ENCODE peak calls at places on chromosomes 3 and 15, in nine cellular contexts. One of them, this sample, is unnamed.

GRCh38 chr15:68379759-68380290 is 52.1 kb downstream of the ITGA11 start:
- DNase-seq in cardiac fibroblast: peak
- DNase-seq in mesothelial cell of epicardium: no peak
- DNase-seq in stomach: peak
- DNase-seq in AG09309: no peak
- DNase-seq in fibroblast of mammary gland: no peak
- DNase-seq in psoas muscle: no peak
- DNase-seq in neural crest cell: no peak
- DNase-seq in bronchial epithelial cell: no peak
- DNase-seq in this sample: peak

GRCh38 chr3:127324913-127325629 is 37.2 kb upstream of the PRR20G start:
- DNase-seq in cardiac fibroblast: no peak
- DNase-seq in mesothelial cell of epicardium: no peak
- DNase-seq in stomach: no peak
- DNase-seq in AG09309: no peak
- DNase-seq in fibroblast of mammary gland: no peak
- DNase-seq in psoas muscle: no peak
- DNase-seq in neural crest cell: no peak
- DNase-seq in bronchial epithelial cell: no peak
- DNase-seq in this sample: no peak

GRCh38 chr15:64844576-64845140 is 2.9 kb downstream of the PLEKHO2 start:
- DNase-seq in cardiac fibroblast: no peak
- DNase-seq in mesothelial cell of epicardium: no peak
- DNase-seq in stomach: no peak
- DNase-seq in AG09309: no peak
- DNase-seq in fibroblast of mammary gland: no peak
- DNase-seq in psoas muscle: no peak
- DNase-seq in neural crest cell: no peak
- DNase-seq in bronchial epithelial cell: no peak
- DNase-seq in this sample: no peak

GRCh38 chr15:99437315-99438221 is 128.2 kb upstream of the MEF2A start:
- DNase-seq in cardiac fibroblast: no peak
- DNase-seq in mesothelial cell of epicardium: no peak
- DNase-seq in stomach: peak
- DNase-seq in AG09309: no peak
- DNase-seq in fibroblast of mammary gland: no peak
- DNase-seq in psoas muscle: peak
- DNase-seq in neural crest cell: no peak
- DNase-seq in bronchial epithelial cell: no peak
- DNase-seq in this sample: peak

GRCh38 chr15:82044373-82045178 is 1.2 kb downstream of the MEX3B start:
- DNase-seq in cardiac fibroblast: peak
- DNase-seq in mesothelial cell of epicardium: peak
- DNase-seq in stomach: no peak
- DNase-seq in AG09309: no peak
- DNase-seq in fibroblast of mammary gland: peak
- DNase-seq in psoas muscle: peak
- DNase-seq in neural crest cell: peak
- DNase-seq in bronchial epithelial cell: no peak
- DNase-seq in this sample: peak

GRCh38 chr3:58237940-58238681 is 519 bp downstream of the ABHD6 start:
- DNase-seq in cardiac fibroblast: peak
- DNase-seq in mesothelial cell of epicardium: no peak
- DNase-seq in stomach: peak
- DNase-seq in AG09309: no peak
- DNase-seq in fibroblast of mammary gland: peak
- DNase-seq in psoas muscle: peak
- DNase-seq in neural crest cell: peak
- DNase-seq in bronchial epithelial cell: no peak
- DNase-seq in this sample: peak

GRCh38 chr3:127844326-127844942 is 22.1 kb upstream of the MGLL start:
- DNase-seq in cardiac fibroblast: no peak
- DNase-seq in mesothelial cell of epicardium: no peak
- DNase-seq in stomach: no peak
- DNase-seq in AG09309: no peak
- DNase-seq in fibroblast of mammary gland: no peak
- DNase-seq in psoas muscle: no peak
- DNase-seq in neural crest cell: no peak
- DNase-seq in bronchial epithelial cell: no peak
- DNase-seq in this sample: no peak

GRCh38 chr15:100601158-100601557 is 826 bp downstream of the LINS1 start:
- DNase-seq in cardiac fibroblast: peak
- DNase-seq in mesothelial cell of epicardium: no peak
- DNase-seq in stomach: no peak
- DNase-seq in AG09309: no peak
- DNase-seq in fibroblast of mammary gland: peak
- DNase-seq in psoas muscle: no peak
- DNase-seq in neural crest cell: no peak
- DNase-seq in bronchial epithelial cell: peak
- DNase-seq in this sample: no peak

GRCh38 chr3:70829101-70829500 is 516.7 kb upstream of the MDFIC2 start:
- DNase-seq in cardiac fibroblast: peak
- DNase-seq in mesothelial cell of epicardium: no peak
- DNase-seq in stomach: no peak
- DNase-seq in AG09309: peak
- DNase-seq in fibroblast of mammary gland: peak
- DNase-seq in psoas muscle: no peak
- DNase-seq in neural crest cell: no peak
- DNase-seq in bronchial epithelial cell: no peak
- DNase-seq in this sample: no peak

GRCh38 chr3:40516201-40516600 is 8.6 kb upstream of the ZNF621 start:
- DNase-seq in cardiac fibroblast: peak
- DNase-seq in mesothelial cell of epicardium: no peak
- DNase-seq in stomach: no peak
- DNase-seq in AG09309: no peak
- DNase-seq in fibroblast of mammary gland: no peak
- DNase-seq in psoas muscle: no peak
- DNase-seq in neural crest cell: no peak
- DNase-seq in bronchial epithelial cell: no peak
- DNase-seq in this sample: no peak

GRCh38 chr3:184040010-184040409 is 8.5 kb downstream of the HTR3D start:
- DNase-seq in cardiac fibroblast: peak
- DNase-seq in mesothelial cell of epicardium: no peak
- DNase-seq in stomach: peak
- DNase-seq in AG09309: peak
- DNase-seq in fibroblast of mammary gland: peak
- DNase-seq in psoas muscle: no peak
- DNase-seq in neural crest cell: no peak
- DNase-seq in bronchial epithelial cell: no peak
- DNase-seq in this sample: no peak

GRCh38 chr3:152942366-152942765 is 107.4 kb downstream of the P2RY1 start:
- DNase-seq in cardiac fibroblast: no peak
- DNase-seq in mesothelial cell of epicardium: no peak
- DNase-seq in stomach: no peak
- DNase-seq in AG09309: no peak
- DNase-seq in fibroblast of mammary gland: no peak
- DNase-seq in psoas muscle: no peak
- DNase-seq in neural crest cell: no peak
- DNase-seq in bronchial epithelial cell: peak
- DNase-seq in this sample: no peak

GRCh38 chr3:156519758-156520162 is 35.2 kb downstream of the SSR3 start:
- DNase-seq in cardiac fibroblast: no peak
- DNase-seq in mesothelial cell of epicardium: no peak
- DNase-seq in stomach: no peak
- DNase-seq in AG09309: no peak
- DNase-seq in fibroblast of mammary gland: no peak
- DNase-seq in psoas muscle: no peak
- DNase-seq in neural crest cell: no peak
- DNase-seq in bronchial epithelial cell: peak
- DNase-seq in this sample: no peak

GRCh38 chr3:62678841-62679240 is 196.4 kb downstream of the CADPS start:
- DNase-seq in cardiac fibroblast: no peak
- DNase-seq in mesothelial cell of epicardium: no peak
- DNase-seq in stomach: no peak
- DNase-seq in AG09309: no peak
- DNase-seq in fibroblast of mammary gland: no peak
- DNase-seq in psoas muscle: no peak
- DNase-seq in neural crest cell: no peak
- DNase-seq in bronchial epithelial cell: no peak
- DNase-seq in this sample: no peak

GRCh38 chr3:187255314-187255713 is 36.2 kb downstream of the MASP1 start:
- DNase-seq in cardiac fibroblast: no peak
- DNase-seq in mesothelial cell of epicardium: no peak
- DNase-seq in stomach: no peak
- DNase-seq in AG09309: no peak
- DNase-seq in fibroblast of mammary gland: no peak
- DNase-seq in psoas muscle: no peak
- DNase-seq in neural crest cell: no peak
- DNase-seq in bronchial epithelial cell: no peak
- DNase-seq in this sample: no peak

GRCh38 chr3:142863965-142864924 is 24.6 kb downstream of the PCOLCE2 start:
- DNase-seq in cardiac fibroblast: no peak
- DNase-seq in mesothelial cell of epicardium: no peak
- DNase-seq in stomach: no peak
- DNase-seq in AG09309: no peak
- DNase-seq in fibroblast of mammary gland: no peak
- DNase-seq in psoas muscle: no peak
- DNase-seq in neural crest cell: no peak
- DNase-seq in bronchial epithelial cell: peak
- DNase-seq in this sample: no peak

GRCh38 chr3:142863010-142863787 is 25.7 kb downstream of the PCOLCE2 start:
- DNase-seq in cardiac fibroblast: peak
- DNase-seq in mesothelial cell of epicardium: no peak
- DNase-seq in stomach: no peak
- DNase-seq in AG09309: peak
- DNase-seq in fibroblast of mammary gland: peak
- DNase-seq in psoas muscle: no peak
- DNase-seq in neural crest cell: no peak
- DNase-seq in bronchial epithelial cell: peak
- DNase-seq in this sample: no peak

GRCh38 chr3:142861926-142862325 is 27.0 kb downstream of the PCOLCE2 start:
- DNase-seq in cardiac fibroblast: no peak
- DNase-seq in mesothelial cell of epicardium: no peak
- DNase-seq in stomach: no peak
- DNase-seq in AG09309: no peak
- DNase-seq in fibroblast of mammary gland: no peak
- DNase-seq in psoas muscle: no peak
- DNase-seq in neural crest cell: no peak
- DNase-seq in bronchial epithelial cell: no peak
- DNase-seq in this sample: no peak

DNA sequence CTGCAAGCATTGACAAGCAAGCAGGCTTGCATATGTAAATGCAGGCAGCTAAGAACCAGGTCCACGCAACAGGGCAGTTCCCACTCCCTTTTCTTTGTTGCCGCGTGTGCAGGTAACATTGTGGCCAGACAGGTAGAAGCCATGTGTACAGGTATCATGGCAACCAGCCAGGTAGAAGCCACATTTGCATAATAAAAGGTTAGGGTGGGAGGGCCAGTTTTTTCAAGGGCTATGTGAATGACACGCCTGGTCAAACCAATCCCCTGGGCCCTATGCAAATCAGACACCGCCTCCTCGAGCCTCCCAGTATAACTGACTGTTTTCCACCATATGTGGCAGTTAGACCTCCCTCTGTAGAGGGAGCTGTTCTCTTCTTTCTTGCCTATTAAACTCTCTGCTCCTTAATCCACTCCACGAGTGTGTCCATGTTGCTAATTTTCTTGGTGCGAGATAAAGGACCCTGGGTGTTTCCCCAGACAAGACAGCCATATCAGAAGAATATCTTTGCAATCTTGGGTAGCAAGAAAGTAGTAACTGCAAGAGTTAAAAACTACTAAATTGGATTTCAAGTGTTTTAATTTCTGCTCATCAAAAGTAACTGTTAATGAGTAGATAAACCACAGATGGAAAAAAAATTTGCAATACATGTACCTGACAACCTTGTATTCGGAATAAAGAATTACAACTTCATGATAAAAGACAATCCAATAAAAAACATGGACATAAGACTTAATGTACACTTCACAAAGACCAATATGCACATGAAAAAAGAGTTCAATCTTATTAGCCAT is 21.8 kb downstream of the PCOLCE2 start:
- DNase-seq in cardiac fibroblast: peak
- DNase-seq in mesothelial cell of epicardium: no peak
- DNase-seq in stomach: peak
- DNase-seq in AG09309: no peak
- DNase-seq in fibroblast of mammary gland: no peak
- DNase-seq in psoas muscle: no peak
- DNase-seq in neural crest cell: no peak
- DNase-seq in bronchial epithelial cell: peak
- DNase-seq in this sample: no peak
- TF ChIP-seq CTCF in cardiac fibroblast: peak
- TF ChIP-seq CTCF in mesothelial cell of epicardium: no peak
- TF ChIP-seq CTCF in stomach: no peak
- TF ChIP-seq CTCF in AG09309: peak
- TF ChIP-seq CTCF in fibroblast of mammary gland: peak
- TF ChIP-seq CTCF in psoas muscle: no peak
- TF ChIP-seq CTCF in neural crest cell: no peak
- TF ChIP-seq CTCF in bronchial epithelial cell: peak
- TF ChIP-seq CTCF in this sample: peak

GRCh38 chr15:58641660-58642059 is 107.8 kb downstream of the ADAM10 start:
- DNase-seq in cardiac fibroblast: no peak
- DNase-seq in mesothelial cell of epicardium: no peak
- DNase-seq in stomach: no peak
- DNase-seq in AG09309: no peak
- DNase-seq in fibroblast of mammary gland: no peak
- DNase-seq in psoas muscle: no peak
- DNase-seq in neural crest cell: no peak
- DNase-seq in bronchial epithelial cell: no peak
- DNase-seq in this sample: no peak
- TF ChIP-seq CTCF in cardiac fibroblast: no peak
- TF ChIP-seq CTCF in mesothelial cell of epicardium: no peak
- TF ChIP-seq CTCF in stomach: no peak
- TF ChIP-seq CTCF in AG09309: no peak
- TF ChIP-seq CTCF in fibroblast of mammary gland: no peak
- TF ChIP-seq CTCF in psoas muscle: no peak
- TF ChIP-seq CTCF in neural crest cell: no peak
- TF ChIP-seq CTCF in bronchial epithelial cell: no peak
- TF ChIP-seq CTCF in this sample: no peak

GRCh38 chr15:73560501-73561117 is 72.6 kb downstream of the NPTN start:
- DNase-seq in cardiac fibroblast: peak
- DNase-seq in mesothelial cell of epicardium: no peak
- DNase-seq in stomach: no peak
- DNase-seq in AG09309: peak
- DNase-seq in fibroblast of mammary gland: peak
- DNase-seq in psoas muscle: no peak
- DNase-seq in neural crest cell: no peak
- DNase-seq in bronchial epithelial cell: peak
- DNase-seq in this sample: no peak
- TF ChIP-seq CTCF in cardiac fibroblast: peak
- TF ChIP-seq CTCF in mesothelial cell of epicardium: peak
- TF ChIP-seq CTCF in stomach: no peak
- TF ChIP-seq CTCF in AG09309: peak
- TF ChIP-seq CTCF in fibroblast of mammary gland: peak
- TF ChIP-seq CTCF in psoas muscle: peak
- TF ChIP-seq CTCF in neural crest cell: peak
- TF ChIP-seq CTCF in bronchial epithelial cell: peak
- TF ChIP-seq CTCF in this sample: peak

DNA sequence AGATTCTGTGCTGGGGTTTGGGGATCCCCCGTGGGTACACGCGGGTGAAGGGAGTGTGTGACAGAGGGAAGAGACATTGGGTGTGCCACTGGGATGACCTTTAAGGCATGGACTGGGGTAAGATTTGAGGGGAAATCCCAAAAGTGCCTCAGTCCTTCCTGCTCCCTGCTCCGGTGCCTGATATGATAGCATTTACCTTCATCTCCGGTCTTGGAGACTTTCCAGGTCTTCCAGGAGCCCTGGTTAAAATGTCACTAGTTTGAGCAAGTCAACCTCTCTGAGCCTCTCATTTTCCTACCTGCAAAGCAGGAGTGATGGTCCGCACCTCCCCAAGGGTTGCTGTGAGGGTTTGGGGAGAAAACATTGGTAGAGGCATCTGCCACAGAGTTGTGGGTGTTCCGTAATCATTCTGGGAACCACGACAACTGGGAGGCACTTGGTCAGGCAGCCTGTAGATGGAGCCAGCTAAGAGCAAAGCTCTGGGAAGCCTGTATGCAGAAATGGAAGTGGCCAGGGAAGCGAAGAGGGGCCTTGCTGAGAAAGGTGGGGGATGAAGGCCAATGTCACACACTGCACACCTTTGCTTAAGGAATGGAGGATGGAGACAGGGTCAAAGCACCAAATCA is 33.9 kb upstream of the KIF23 start:
- DNase-seq in cardiac fibroblast: peak
- DNase-seq in mesothelial cell of epicardium: no peak
- DNase-seq in stomach: no peak
- DNase-seq in AG09309: no peak
- DNase-seq in fibroblast of mammary gland: no peak
- DNase-seq in psoas muscle: no peak
- DNase-seq in neural crest cell: no peak
- DNase-seq in bronchial epithelial cell: no peak
- DNase-seq in this sample: no peak
- TF ChIP-seq CTCF in cardiac fibroblast: peak
- TF ChIP-seq CTCF in mesothelial cell of epicardium: no peak
- TF ChIP-seq CTCF in stomach: no peak
- TF ChIP-seq CTCF in AG09309: peak
- TF ChIP-seq CTCF in fibroblast of mammary gland: peak
- TF ChIP-seq CTCF in psoas muscle: no peak
- TF ChIP-seq CTCF in neural crest cell: peak
- TF ChIP-seq CTCF in bronchial epithelial cell: peak
- TF ChIP-seq CTCF in this sample: no peak

This sample was measured in type B pancreatic cell.